ENCODE peak calls at places on chromosome X, in seven cellular contexts. M is cardiac muscle cell, L is ovary, C is lower lobe of right lung, J is H9, Y is activated B cell treated with CpG ODN at 0.5 μM for 24 hours, P is endothelial cell. B is an unnamed sample.

GRCh38 chrX:153908219-153908875 is 3.9 kb downstream of the AVPR2 start:
- DNase-seq in C (no peak), J (no peak), L (no peak), M (no peak), Y (no peak), P (no peak), B (no peak)

GRCh38 chrX:826026-826425 is 195.4 kb downstream of the SHOX start:
- DNase-seq in C (no peak), J (no peak), P (no peak), L (no peak), Y (no peak), M (no peak), B (no peak)

GRCh38 chrX:13669246-13669689 is 16.3 kb downstream of the TCEANC start:
- DNase-seq in P (no peak), C (peak), J (no peak), L (peak), Y (no peak), M (no peak), B (no peak)

GRCh38 chrX:155225774-155226173 is 9.5 kb downstream of the VBP1 start:
- DNase-seq in Y (no peak), L (no peak), C (no peak), J (no peak), M (no peak), P (no peak), B (no peak)

GRCh38 chrX:41559235-41559634 is 112.1 kb downstream of the NYX start:
- DNase-seq in Y (no peak), C (no peak), P (no peak), L (no peak), M (no peak), J (no peak), B (no peak)

GRCh38 chrX:96480081-96480480 is 204.6 kb upstream of the DIAPH2 start:
- DNase-seq in Y (no peak), P (no peak), L (no peak), C (no peak), J (no peak), M (no peak), B (no peak)

GRCh38 chrX:103343105-103343504 is 13.1 kb downstream of the TCEAL7 start:
- DNase-seq in J (no peak), Y (no peak), M (peak), L (peak), P (no peak), C (no peak), B (no peak)

GRCh38 chrX:8988456-8988855 is 45.5 kb downstream of the FAM9B start:
- DNase-seq in J (no peak), Y (no peak), C (peak), P (no peak), L (peak), M (peak), B (no peak)

GRCh38 chrX:125132274-125132673 is 187.4 kb upstream of the TEX13C start:
- DNase-seq in C (no peak), P (no peak), Y (no peak), M (no peak), L (no peak), J (no peak), B (no peak)

DNA sequence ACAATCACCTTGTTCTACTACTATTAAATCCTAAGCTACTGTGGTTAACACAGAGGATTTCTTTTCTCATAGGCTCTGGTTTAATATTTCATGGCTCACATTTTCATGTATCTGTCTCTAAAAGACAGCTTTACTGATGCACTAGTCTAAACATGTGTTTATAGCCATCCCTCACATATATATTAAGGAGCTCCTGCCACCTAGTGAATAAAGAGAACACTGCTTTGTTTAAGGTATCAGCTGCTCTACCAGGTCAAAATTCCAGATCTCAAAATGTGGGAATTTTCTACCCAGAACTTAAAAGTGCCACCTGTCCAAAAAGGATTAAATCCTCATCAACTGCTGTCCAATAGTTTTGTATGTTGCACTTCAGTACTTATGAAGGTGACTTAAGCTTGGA is 188.5 kb upstream of the TEX13C start:
- DNase-seq in P (no peak), L (no peak), C (no peak), M (peak), Y (no peak), J (no peak), B (no peak)
- TF ChIP-seq CTCF in P (no peak), L (no peak), C (peak), M (no peak), Y (no peak), J (peak), B (peak)

GRCh38 chrX:18894156-18894555 is 89.8 kb downstream of the PHKA2 start:
- DNase-seq in P (no peak), J (peak), C (no peak), L (no peak), Y (no peak), M (no peak), B (no peak)

GRCh38 chrX:18897611-18898010 is 86.3 kb downstream of the PHKA2 start:
- DNase-seq in M (no peak), L (no peak), P (no peak), J (no peak), C (no peak), Y (no peak), B (no peak)

GRCh38 chrX:18896680-18897544 is 87.0 kb downstream of the PHKA2 start:
- DNase-seq in M (no peak), J (peak), Y (no peak), P (no peak), L (no peak), C (no peak), B (no peak)

GRCh38 chrX:18893536-18893935 is 90.4 kb downstream of the PHKA2 start:
- DNase-seq in L (no peak), J (no peak), Y (no peak), C (no peak), P (no peak), M (no peak), B (no peak)

GRCh38 chrX:18895157-18895952 is 88.6 kb downstream of the PHKA2 start:
- DNase-seq in C (peak), P (no peak), L (no peak), J (peak), Y (no peak), M (no peak), B (no peak)
- TF ChIP-seq CTCF in C (peak), P (no peak), L (no peak), J (no peak), Y (no peak), M (peak), B (no peak)

GRCh38 chrX:150696264-150696789 is 3.1 kb downstream of the MTMR1 start:
- DNase-seq in C (no peak), M (no peak), J (no peak), Y (no peak), P (no peak), L (no peak), B (no peak)

GRCh38 chrX:150694738-150695410 is 1.7 kb downstream of the MTMR1 start:
- DNase-seq in J (no peak), M (no peak), P (no peak), C (no peak), L (no peak), Y (peak), B (no peak)

GRCh38 chrX:150692296-150692695 is 900 bp upstream of the MTMR1 start:
- DNase-seq in Y (no peak), L (no peak), C (no peak), P (no peak), J (no peak), M (no peak), B (no peak)

GRCh38 chrX:150692837-150693781 is at the start of gene MTMR1:
- DNase-seq in P (peak), Y (peak), L (peak), C (peak), J (no peak), M (peak), B (peak)

DNA sequence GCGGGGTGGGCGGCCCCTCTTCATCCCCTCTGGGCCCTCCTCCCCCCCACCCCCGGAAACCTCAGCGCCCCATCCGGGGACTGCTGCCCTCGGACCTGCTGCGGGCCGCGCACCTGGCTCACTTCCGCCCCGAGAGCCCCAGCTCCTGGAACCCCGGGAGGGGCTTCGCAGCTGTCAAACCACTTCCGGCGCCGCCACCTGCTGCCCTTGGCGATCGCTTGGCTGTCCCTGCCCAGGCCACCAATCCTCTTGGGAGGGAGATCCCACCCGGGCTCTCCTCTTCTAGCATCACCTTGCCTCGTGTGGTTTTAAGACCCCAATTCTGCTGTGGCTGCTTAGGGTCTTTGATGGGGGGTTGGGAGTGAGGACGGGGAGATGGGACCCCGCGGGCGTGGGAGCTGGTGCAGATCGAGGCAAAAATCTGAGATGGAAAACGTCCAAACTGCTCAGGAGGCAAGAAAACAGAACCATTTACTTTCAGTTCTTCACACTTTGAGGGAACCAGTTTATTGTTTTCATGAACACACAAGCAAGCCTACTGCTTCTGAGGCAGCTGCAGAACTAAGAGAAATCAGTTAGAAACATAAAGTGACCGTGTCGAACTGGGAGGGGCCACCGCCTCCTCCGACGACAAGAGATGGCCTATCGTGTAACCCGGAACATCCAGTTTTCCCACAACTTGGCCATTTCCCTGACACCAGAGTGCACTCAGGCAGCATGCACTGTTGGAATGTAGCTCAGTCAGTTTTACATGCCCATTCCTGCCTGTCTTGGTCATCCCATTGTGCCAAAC is 782 bp downstream of the MTMR1 start:
- DNase-seq in Y (peak), M (peak), J (peak), C (peak), L (peak), P (peak), B (peak)
- TF ChIP-seq CTCF in Y (no peak), M (no peak), J (no peak), C (no peak), L (no peak), P (no peak), B (no peak)

GRCh38 chrX:133177202-133177601 is 41.0 kb downstream of the TFDP3 start:
- DNase-seq in J (no peak), Y (no peak), C (no peak), L (no peak), M (no peak), P (no peak), B (no peak)

DNA sequence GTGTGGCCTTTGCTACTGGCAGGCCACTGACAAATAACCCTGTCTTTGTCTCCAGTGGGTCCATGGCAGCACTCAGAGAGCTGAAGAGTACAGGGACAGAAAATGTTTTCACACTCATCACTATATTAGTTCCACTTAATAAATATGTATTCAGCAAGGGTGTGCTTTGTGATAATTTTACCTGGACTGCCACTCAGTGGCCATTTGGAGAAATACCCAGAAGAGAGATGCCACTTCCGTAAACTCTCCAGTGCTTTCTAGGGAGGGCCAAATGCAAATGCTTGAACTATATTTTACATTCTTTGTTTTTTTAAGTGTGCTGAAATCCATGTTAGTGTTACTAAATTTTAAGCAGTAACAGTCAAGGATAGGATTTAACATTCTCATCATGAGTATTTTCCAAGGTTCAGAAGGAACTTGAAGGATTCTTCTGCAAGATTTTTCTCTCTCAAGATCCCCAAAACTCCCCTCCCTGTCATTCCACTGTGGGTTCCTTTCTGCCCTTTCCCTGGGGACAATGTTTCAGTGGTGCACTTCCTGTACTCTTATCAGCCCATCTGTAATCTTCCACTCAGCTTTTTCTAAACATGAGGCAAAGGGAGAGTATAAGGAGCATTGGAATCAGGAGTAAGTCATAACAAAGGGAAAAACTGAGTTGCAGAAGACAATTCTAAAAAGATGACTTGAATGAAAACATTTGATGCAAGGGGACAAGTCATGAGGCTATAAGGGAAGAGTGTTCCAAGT is 46.0 kb downstream of the TFDP3 start:
- DNase-seq in J (no peak), L (no peak), C (no peak), M (peak), Y (no peak), P (no peak), B (no peak)
- TF ChIP-seq CTCF in J (peak), L (no peak), C (peak), M (peak), Y (no peak), P (peak), B (peak)

GRCh38 chrX:138748480-138748879 is 37.0 kb upstream of the FGF13 start:
- DNase-seq in M (peak), Y (no peak), J (no peak), C (no peak), P (no peak), L (no peak), B (no peak)

GRCh38 chrX:138740361-138740760 is 28.8 kb upstream of the FGF13 start:
- DNase-seq in L (no peak), Y (no peak), P (no peak), C (no peak), J (no peak), M (no peak), B (no peak)

GRCh38 chrX:138745215-138745614 is 33.7 kb upstream of the FGF13 start:
- DNase-seq in M (peak), Y (no peak), P (peak), C (no peak), L (no peak), J (no peak), B (peak)
- TF ChIP-seq CTCF in M (peak), Y (no peak), P (peak), C (peak), L (peak), J (peak), B (peak)

DNA sequence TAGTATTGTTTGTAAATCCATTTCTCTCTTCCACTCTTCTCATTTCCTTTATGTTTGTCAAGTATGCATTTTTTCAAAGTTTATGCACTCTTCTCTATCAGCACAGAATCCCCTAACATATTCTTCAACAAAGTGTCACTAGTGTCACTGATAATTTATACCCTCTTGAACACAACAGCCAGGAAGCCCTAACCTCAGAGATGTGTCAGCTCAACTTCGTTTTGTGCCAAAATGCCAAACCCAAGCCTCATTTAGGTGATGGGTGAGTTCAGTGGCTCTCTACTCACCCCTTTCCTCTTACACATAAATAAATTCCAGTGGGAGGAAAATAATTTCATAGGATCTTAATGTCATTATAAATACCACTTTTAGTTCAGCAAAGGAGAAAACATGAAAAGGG is 22.4 kb upstream of the P2RY10 start:
- DNase-seq in M (no peak), C (no peak), J (no peak), Y (no peak), L (no peak), P (no peak), B (no peak)
- TF ChIP-seq CTCF in M (no peak), C (no peak), J (no peak), Y (no peak), L (no peak), P (no peak), B (no peak)

B was measured in progenitor cell of endocrine pancreas.